ENCODE peak calls at places on chromosomes 3 and 15, in six cellular contexts. I is HFFc6, Y is ovary, P is progenitor cell of endocrine pancreas, G is choroid plexus epithelial cell, A is bronchial epithelial cell. K is an unnamed sample.

GRCh38 chr15:82530606-82531379 is 9.5 kb downstream of the RPS17 start:
- DNase-seq in I (peak), Y (peak), P (peak), G (peak), A (peak), K (peak)

GRCh38 chr15:66855039-66855438 is 153.0 kb downstream of the SMAD6 start:
- DNase-seq in I (no peak), Y (no peak), P (no peak), G (no peak), A (no peak), K (no peak)

GRCh38 chr15:42919794-42920280 is 741 bp downstream of the TTBK2 start:
- DNase-seq in I (peak), Y (no peak), P (no peak), G (peak), A (peak), K (no peak)

GRCh38 chr3:161035711-161036110 is 69.4 kb downstream of the B3GALNT1 start:
- DNase-seq in I (no peak), Y (no peak), P (no peak), G (peak), A (peak), K (no peak)

GRCh38 chr3:29764059-29764458 is 483.2 kb downstream of the RBMS3 start:
- DNase-seq in I (peak), Y (no peak), P (no peak), G (peak), A (peak), K (no peak)

GRCh38 chr3:51734572-51734907 is 27.7 kb downstream of the GRM2 start:
- DNase-seq in I (no peak), Y (no peak), P (no peak), G (no peak), A (no peak), K (no peak)

GRCh38 chr15:83613146-83613635 is 40.7 kb upstream of the ADAMTSL3 start:
- DNase-seq in I (no peak), Y (no peak), P (no peak), G (no peak), A (no peak), K (no peak)

GRCh38 chr3:159620873-159621272 is 367.8 kb upstream of the IL12A start:
- DNase-seq in I (peak), Y (no peak), P (no peak), G (peak), A (peak), K (no peak)

GRCh38 chr3:149224736-149225594 is 3.3 kb upstream of the CP start:
- DNase-seq in I (peak), Y (no peak), P (no peak), G (peak), A (peak), K (no peak)

GRCh38 chr3:12947504-12948369 is 106.4 kb upstream of the RPL32 start:
- DNase-seq in I (peak), Y (peak), P (no peak), G (peak), A (peak), K (no peak)

GRCh38 chr3:57164217-57164605 is 942 bp downstream of the IL17RD start:
- DNase-seq in I (no peak), Y (peak), P (no peak), G (peak), A (no peak), K (peak)

GRCh38 chr3:3102751-3103150 is 7.4 kb downstream of the IL5RA start:
- DNase-seq in I (no peak), Y (no peak), P (no peak), G (no peak), A (no peak), K (no peak)

GRCh38 chr15:57591237-57591821 is 375 bp upstream of the MYZAP start:
- DNase-seq in I (no peak), Y (no peak), P (no peak), G (no peak), A (peak), K (no peak)

GRCh38 chr15:68488966-68489365 is 57.0 kb upstream of the ITGA11 start:
- DNase-seq in I (no peak), Y (no peak), P (no peak), G (no peak), A (no peak), K (no peak)

GRCh38 chr3:37856381-37856780 is 5.3 kb upstream of the CTDSPL start:
- DNase-seq in I (no peak), Y (no peak), P (no peak), G (no peak), A (peak), K (no peak)

GRCh38 chr3:142618917-142619401 is 22.8 kb downstream of the PLS1 start:
- DNase-seq in I (no peak), Y (no peak), P (no peak), G (no peak), A (peak), K (no peak)

GRCh38 chr3:15638891-15639262 is 37.3 kb downstream of the BTD start:
- DNase-seq in I (peak), Y (no peak), P (no peak), G (no peak), A (no peak), K (no peak)

GRCh38 chr3:109921509-109921908 is 584.2 kb upstream of the DPPA4 start:
- DNase-seq in I (no peak), Y (no peak), P (no peak), G (no peak), A (no peak), K (no peak)

GRCh38 chr3:2198880-2199279 is 100.2 kb downstream of the CNTN4 start:
- DNase-seq in I (no peak), Y (no peak), P (no peak), G (no peak), A (no peak), K (no peak)

GRCh38 chr3:149274220-149274619 is 52.6 kb upstream of the CP start:
- DNase-seq in I (no peak), Y (no peak), P (no peak), G (no peak), A (no peak), K (no peak)

GRCh38 chr3:114411811-114412803 is 118.3 kb downstream of the TIGIT start:
- DNase-seq in I (peak), Y (peak), P (no peak), G (peak), A (peak), K (no peak)

GRCh38 chr15:63930034-63930433 is 96.3 kb upstream of the HERC1 start:
- DNase-seq in I (no peak), Y (no peak), P (no peak), G (no peak), A (no peak), K (no peak)

GRCh38 chr3:80087769-80088168 is 320.0 kb upstream of the ROBO1 start:
- DNase-seq in I (no peak), Y (no peak), P (no peak), G (peak), A (peak), K (no peak)

GRCh38 chr3:171446801-171447578 is 13.2 kb downstream of the TNIK start:
- DNase-seq in I (peak), Y (no peak), P (no peak), G (no peak), A (peak), K (no peak)

GRCh38 chr3:30437172-30437571 is 169.2 kb upstream of the TGFBR2 start:
- DNase-seq in I (no peak), Y (peak), P (no peak), G (peak), A (peak), K (no peak)

GRCh38 chr3:107506458-107506857 is 16.3 kb upstream of the BBX start:
- DNase-seq in I (no peak), Y (no peak), P (no peak), G (peak), A (peak), K (no peak)

GRCh38 chr3:149657796-149658443 is at the start of gene WWTR1:
- DNase-seq in I (peak), Y (peak), P (peak), G (peak), A (peak), K (peak)

GRCh38 chr3:194265505-194265892 is 85.6 kb downstream of the CPN2 start:
- DNase-seq in I (peak), Y (peak), P (no peak), G (peak), A (peak), K (peak)

GRCh38 chr3:86948840-86949239 is 42.1 kb downstream of the VGLL3 start:
- DNase-seq in I (peak), Y (no peak), P (no peak), G (peak), A (peak), K (no peak)

GRCh38 chr3:129087138-129087702 is 26.6 kb downstream of the GP9 start:
- DNase-seq in I (peak), Y (peak), P (no peak), G (peak), A (peak), K (no peak)

GRCh38 chr3:187850256-187851010 is 105.2 kb upstream of the BCL6 start:
- DNase-seq in I (no peak), Y (peak), P (no peak), G (peak), A (peak), K (no peak)

GRCh38 chr15:83310521-83311456 is 26.3 kb upstream of the BNC1 start:
- DNase-seq in I (no peak), Y (no peak), P (no peak), G (peak), A (peak), K (no peak)

GRCh38 chr15:74396445-74397238 is 29.2 kb upstream of the CYP11A1 start:
- DNase-seq in I (peak), Y (no peak), P (no peak), G (peak), A (peak), K (no peak)

GRCh38 chr15:70845616-70846360 is 8.2 kb downstream of the LARP6 start:
- DNase-seq in I (no peak), Y (no peak), P (no peak), G (no peak), A (no peak), K (no peak)

GRCh38 chr3:194481525-194482195 is 5.1 kb downstream of the ATP13A3 start:
- DNase-seq in I (no peak), Y (no peak), P (no peak), G (no peak), A (no peak), K (no peak)

GRCh38 chr3:71685686-71686085 is 39.5 kb downstream of the EIF4E3 start:
- DNase-seq in I (no peak), Y (no peak), P (no peak), G (no peak), A (no peak), K (no peak)

GRCh38 chr3:102741105-102741504 is 306.3 kb downstream of the ZPLD1 start:
- DNase-seq in I (no peak), Y (no peak), P (no peak), G (no peak), A (peak), K (no peak)

GRCh38 chr3:85853805-85854204 is 895.0 kb downstream of the CADM2 start:
- DNase-seq in I (no peak), Y (no peak), P (no peak), G (no peak), A (no peak), K (no peak)
- TF ChIP-seq CTCF in I (no peak), Y (no peak), P (no peak), G (no peak), A (no peak), K (no peak)

GRCh38 chr3:100830931-100831330 is 121.6 kb downstream of the TFG start:
- DNase-seq in I (no peak), Y (no peak), P (no peak), G (no peak), A (no peak), K (no peak)
- TF ChIP-seq CTCF in I (no peak), Y (no peak), P (no peak), G (no peak), A (no peak), K (no peak)

DNA sequence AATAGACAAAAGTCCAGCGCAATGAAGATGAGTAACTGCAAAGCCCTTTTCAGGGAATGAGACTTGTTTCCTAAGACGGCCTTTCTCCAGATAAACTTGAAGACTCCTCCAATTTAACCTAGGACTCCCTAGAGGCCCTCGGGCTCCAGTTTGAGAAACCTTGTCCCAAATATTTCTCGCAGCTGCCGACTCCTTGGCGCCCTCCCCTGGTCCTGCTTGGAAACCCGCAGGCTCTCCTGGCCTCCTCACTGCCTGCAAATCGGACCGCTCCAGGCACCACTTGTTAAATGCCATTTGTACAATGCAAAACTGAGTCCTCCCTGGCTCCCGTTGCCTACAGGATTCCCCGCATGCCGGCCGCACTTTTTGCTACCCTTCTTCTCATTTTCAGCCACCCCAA is 36.8 kb downstream of the MUC4 start:
- DNase-seq in I (peak), Y (peak), P (no peak), G (peak), A (no peak), K (peak)
- TF ChIP-seq CTCF in I (peak), Y (no peak), P (peak), G (peak), A (peak), K (peak)

DNA sequence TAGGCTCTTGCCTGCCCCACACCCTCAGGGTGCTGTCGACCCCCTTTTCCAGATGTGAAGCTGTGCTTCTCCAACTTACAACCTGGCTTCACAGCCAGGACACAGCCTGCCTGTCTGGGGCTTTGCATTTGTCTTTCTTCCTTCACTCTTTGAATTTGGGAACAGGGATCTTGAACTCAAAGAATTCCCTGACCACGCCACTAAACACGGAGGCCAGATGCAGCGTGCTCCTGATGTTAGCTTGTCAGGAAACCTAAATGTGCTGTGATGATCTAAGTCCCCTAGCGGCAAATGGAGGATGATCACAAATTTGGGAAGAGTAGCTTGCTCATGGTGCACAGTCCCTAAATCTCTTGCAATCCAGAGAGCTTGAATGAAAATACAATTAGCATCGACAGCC is 244.8 kb upstream of the RGMA start:
- DNase-seq in I (no peak), Y (no peak), P (no peak), G (no peak), A (no peak), K (no peak)
- TF ChIP-seq CTCF in I (no peak), Y (no peak), P (peak), G (no peak), A (no peak), K (peak)

GRCh38 chr3:180063783-180064182 is 27.0 kb upstream of the PEX5L start:
- DNase-seq in I (no peak), Y (no peak), P (no peak), G (no peak), A (peak), K (no peak)
- TF ChIP-seq CTCF in I (no peak), Y (no peak), P (no peak), G (no peak), A (no peak), K (no peak)

GRCh38 chr3:125353128-125353527 is 22.0 kb downstream of the ZNF148 start:
- DNase-seq in I (no peak), Y (no peak), P (no peak), G (no peak), A (no peak), K (no peak)
- TF ChIP-seq CTCF in I (no peak), Y (no peak), P (no peak), G (no peak), A (no peak), K (no peak)

GRCh38 chr3:49124991-49125670 is 4.5 kb upstream of the USP19 start:
- DNase-seq in I (no peak), Y (no peak), P (no peak), G (no peak), A (no peak), K (peak)
- TF ChIP-seq CTCF in I (no peak), Y (no peak), P (no peak), G (peak), A (no peak), K (no peak)

DNA sequence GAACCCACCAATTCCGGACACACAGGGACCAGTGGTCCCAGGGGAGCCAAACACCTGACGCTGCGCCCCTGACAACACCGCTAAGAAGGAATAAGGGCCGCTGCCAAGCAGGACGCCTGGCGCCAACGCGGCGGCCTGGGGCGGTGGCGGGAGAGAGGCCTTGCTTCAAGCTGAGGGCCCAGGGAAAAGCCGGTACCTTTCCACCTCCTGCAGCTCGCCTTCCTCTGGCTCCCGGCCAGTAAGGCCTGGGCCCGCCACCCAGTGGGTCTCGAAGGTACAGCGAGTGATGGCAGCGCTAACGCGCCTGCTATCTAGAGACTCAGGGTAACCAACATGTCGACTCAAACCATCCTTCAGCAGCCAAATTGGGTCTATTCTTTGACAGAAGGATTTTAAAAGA is 1074.1 kb downstream of the SI start:
- DNase-seq in I (no peak), Y (no peak), P (no peak), G (no peak), A (no peak), K (peak)
- TF ChIP-seq CTCF in I (no peak), Y (no peak), P (peak), G (no peak), A (no peak), K (no peak)

K was measured in glutamatergic neuron.